ENCODE peak calls at places on chromosomes 13 and 19, in seven cellular contexts. T is colonic mucosa; W is AG10803; Y is HL-60; B is OCI-LY7; J is nephron progenitor cell; F is CD4-positive, alpha-beta T cell. K is an unnamed sample.
A peak's percentile ranks its signal among the peaks of the same experiment; 100 is the strongest.

GRCh38 chr19:55258476-55258827 is 365 bp downstream of the PPP6R1 start:
- DNase-seq in B (no peak), J (peak; percentile 50), T (peak; percentile 37), W (no peak), F (peak; percentile 44), Y (no peak), K (peak; percentile 34)

GRCh38 chr13:38685974-38686571 is 804 bp upstream of the FREM2 start:
- DNase-seq in F (no peak), T (peak; percentile 63), B (no peak), J (peak; percentile 60), W (no peak), Y (no peak), K (peak; percentile 34)

GRCh38 chr13:73938375-73939070 is 195.7 kb downstream of the KLF12 start:
- DNase-seq in B (no peak), J (no peak), W (peak; percentile 87), T (no peak), Y (no peak), F (no peak), K (no peak)

GRCh38 chr19:29620931-29621351 is 14.9 kb downstream of the POP4 start:
- DNase-seq in F (no peak), T (no peak), Y (no peak), W (no peak), J (no peak), B (no peak), K (no peak)

GRCh38 chr19:50252111-50252886 is 48.9 kb downstream of the MYH14 start:
- DNase-seq in T (peak; percentile 35), F (peak; percentile 25), B (peak; percentile 41), J (peak; percentile 66), W (no peak), Y (no peak), K (no peak)

GRCh38 chr13:19940106-19940505 is 18.4 kb upstream of the ZMYM2 start:
- DNase-seq in W (no peak), Y (no peak), T (no peak), F (no peak), B (no peak), J (no peak), K (no peak)

GRCh38 chr13:112213467-112214245 is 146.7 kb downstream of the SOX1 start:
- DNase-seq in J (no peak), Y (no peak), W (no peak), B (no peak), T (peak; percentile 69), F (no peak), K (no peak)

GRCh38 chr19:30385666-30386065 is 13.5 kb downstream of the ZNF536 start:
- DNase-seq in T (no peak), F (no peak), W (no peak), J (no peak), Y (no peak), B (no peak), K (no peak)

GRCh38 chr13:104204177-104204576 is 1138.0 kb upstream of the SLC10A2 start:
- DNase-seq in B (no peak), Y (no peak), J (no peak), W (no peak), F (no peak), T (no peak), K (no peak)

GRCh38 chr13:35025314-35025713 is 83.2 kb downstream of the NBEA start:
- DNase-seq in J (no peak), T (no peak), Y (no peak), W (no peak), B (no peak), F (no peak), K (no peak)

GRCh38 chr19:50162988-50163387 is at the start of gene IZUMO2:
- DNase-seq in Y (no peak), T (peak; percentile 47), F (no peak), B (no peak), J (no peak), W (no peak), K (no peak)

GRCh38 chr13:46947425-46948191 is 50.8 kb upstream of the HTR2A start:
- DNase-seq in W (no peak), B (no peak), T (no peak), F (no peak), Y (no peak), J (no peak), K (no peak)

GRCh38 chr13:51590966-51591627 is 6.8 kb downstream of the WDFY2 start:
- DNase-seq in J (no peak), Y (peak; percentile 43), W (peak; percentile 99), F (no peak), T (no peak), B (no peak), K (no peak)

GRCh38 chr13:107124129-107124718 is 556.3 kb upstream of the ARGLU1 start:
- DNase-seq in J (no peak), T (no peak), Y (no peak), B (peak; percentile 29), W (peak; percentile 17), F (no peak), K (no peak)

GRCh38 chr19:6925801-6926751 is 38.7 kb downstream of the ADGRE1 start:
- DNase-seq in B (no peak), T (no peak), W (peak; percentile 4), Y (no peak), J (no peak), F (no peak), K (no peak)

GRCh38 chr19:15107056-15108010 is at the start of gene SYDE1:
- DNase-seq in Y (no peak), T (no peak), F (no peak), B (no peak), W (peak; percentile 80), J (peak; percentile 62), K (peak; percentile 66)

GRCh38 chr19:45057444-45057843 is 18.6 kb downstream of the CLASRP start:
- DNase-seq in W (no peak), Y (no peak), J (no peak), B (no peak), T (no peak), F (no peak), K (no peak)

GRCh38 chr19:43624933-43625332 is 5.5 kb upstream of the ZNF428 start:
- DNase-seq in Y (peak; percentile 77), B (peak; percentile 92), W (no peak), T (peak; percentile 85), J (peak; percentile 69), F (peak; percentile 83), K (peak; percentile 88)

GRCh38 chr19:56217039-56217949 is 15.2 kb downstream of the ZSCAN5C start:
- DNase-seq in T (no peak), F (no peak), B (no peak), W (peak; percentile 33), Y (no peak), J (peak; percentile 9), K (peak; percentile 50)

GRCh38 chr19:35114656-35115537 is 726 bp upstream of the FXYD3 start:
- DNase-seq in F (peak; percentile 60), W (peak; percentile 31), T (peak; percentile 86), Y (peak; percentile 15), J (peak; percentile 94), B (peak; percentile 79), K (peak; percentile 80)

GRCh38 chr19:48395499-48395898 is 2.0 kb downstream of the GRIN2D start:
- DNase-seq in W (no peak), B (no peak), T (no peak), F (no peak), J (no peak), Y (no peak), K (no peak)

GRCh38 chr19:32357720-32358119 is 12.3 kb downstream of the ZNF507 start:
- DNase-seq in T (no peak), W (no peak), J (no peak), B (no peak), F (no peak), Y (no peak), K (no peak)
- TF ChIP-seq CTCF in T (no peak), W (peak; percentile 34), J (no peak), B (peak; percentile 69), F (peak; percentile 13), Y (no peak), K (peak; percentile 18)

GRCh38 chr19:5605362-5605761 is 17.2 kb downstream of the SAFB2 start:
- DNase-seq in Y (no peak), F (no peak), B (no peak), J (no peak), W (no peak), T (no peak), K (no peak)

GRCh38 chr19:5612891-5613290 is 9.7 kb downstream of the SAFB2 start:
- DNase-seq in Y (no peak), W (no peak), F (no peak), J (no peak), T (no peak), B (no peak), K (no peak)

GRCh38 chr19:5607318-5608270 is 15.0 kb downstream of the SAFB2 start:
- DNase-seq in W (no peak), B (no peak), T (no peak), J (no peak), Y (no peak), F (no peak), K (no peak)

GRCh38 chr19:5609881-5610280 is 12.7 kb downstream of the SAFB2 start:
- DNase-seq in W (no peak), B (no peak), Y (no peak), J (no peak), F (no peak), T (no peak), K (no peak)

DNA sequence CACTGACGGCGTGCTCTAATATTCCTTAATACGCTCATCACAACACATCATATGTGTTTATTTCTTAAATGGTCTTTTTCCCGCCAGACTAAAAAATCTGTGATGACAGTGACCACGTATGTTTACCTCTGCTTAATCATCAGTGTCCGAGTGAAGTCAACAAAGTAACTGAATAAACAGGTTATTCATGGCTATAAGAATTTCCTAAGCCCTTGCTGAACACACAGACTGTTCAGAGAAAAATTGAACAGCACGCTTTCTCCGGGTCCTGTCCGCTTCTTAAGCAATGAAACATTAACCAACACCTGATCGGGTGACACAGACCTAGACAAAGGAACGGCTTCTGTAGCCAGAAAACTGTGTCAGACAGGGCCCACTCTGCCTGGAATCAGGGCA is 14.3 kb downstream of the SAFB2 start:
- DNase-seq in T (no peak), W (no peak), F (no peak), B (no peak), J (no peak), Y (no peak), K (no peak)
- TF ChIP-seq CTCF in T (no peak), W (no peak), F (no peak), B (no peak), J (no peak), Y (no peak), K (no peak)

DNA sequence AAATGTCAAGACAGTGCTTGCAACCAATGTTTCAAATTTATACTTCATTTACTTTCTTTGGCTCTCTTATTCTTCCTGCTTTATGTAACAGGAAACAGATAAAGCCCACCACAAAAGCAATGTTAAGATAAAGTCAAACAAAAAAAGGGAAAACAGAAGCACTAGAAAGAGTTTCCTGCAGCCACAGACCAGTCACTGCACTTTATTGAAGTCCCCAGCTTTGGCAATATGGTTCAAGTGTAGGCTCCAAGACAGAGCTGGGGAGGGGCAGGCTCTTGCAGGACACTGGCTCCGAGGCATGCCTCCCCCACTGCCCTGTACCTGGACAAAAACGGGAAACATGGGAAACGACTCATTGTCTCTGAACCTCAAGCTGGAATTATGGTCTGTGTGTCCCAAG is 15.3 kb upstream of the CDC16 start:
- DNase-seq in T (no peak), W (no peak), J (no peak), B (no peak), Y (no peak), F (no peak), K (no peak)
- TF ChIP-seq CTCF in T (no peak), W (no peak), J (no peak), B (no peak), Y (no peak), F (no peak), K (no peak)

GRCh38 chr13:97445504-97446187 is 11.7 kb downstream of the RAP2A start:
- DNase-seq in Y (no peak), J (no peak), B (no peak), W (no peak), F (no peak), T (no peak), K (no peak)

GRCh38 chr13:97446448-97446847 is 12.5 kb downstream of the RAP2A start:
- DNase-seq in Y (no peak), F (no peak), W (no peak), T (no peak), B (no peak), J (no peak), K (no peak)

GRCh38 chr13:97448503-97449251 is 14.7 kb downstream of the RAP2A start:
- DNase-seq in F (no peak), B (no peak), Y (no peak), T (no peak), W (no peak), J (no peak), K (no peak)
- TF ChIP-seq CTCF in F (no peak), B (no peak), Y (no peak), T (no peak), W (no peak), J (no peak), K (no peak)

K was measured in endothelial cell.